ENCODE peak calls at places on chromosomes 13 and 19, in eight cellular contexts. One of them, this sample, is unnamed.

GRCh38 chr13:35723061-35723461 is 246.6 kb upstream of the MAB21L1 start:
- DNase-seq in activated CD4-positive, alpha-beta T cell treated with anti-CD3 and anti-CD28 coated beads, Interleukin-2, amount 10 ng/mL, durations not matched to agents 24 days and 14 days: no peak
- DNase-seq in AG08396: no peak
- DNase-seq in ovary: peak; percentile 42
- DNase-seq in nephron progenitor cell: no peak
- DNase-seq in NCI-H2107: no peak
- DNase-seq in amniotic stem cell: no peak
- DNase-seq in A172: no peak
- DNase-seq in this sample: no peak

GRCh38 chr19:16325161-16325527 is 518 bp downstream of the KLF2 start:
- DNase-seq in amniotic stem cell: no peak
- DNase-seq in activated CD4-positive, alpha-beta T cell treated with anti-CD3 and anti-CD28 coated beads, Interleukin-2, amount 10 ng/mL, durations not matched to agents 24 days and 14 days: peak; percentile 87
- DNase-seq in AG08396: peak; percentile 48
- DNase-seq in A172: no peak
- DNase-seq in NCI-H2107: no peak
- DNase-seq in ovary: no peak
- DNase-seq in nephron progenitor cell: peak; percentile 60
- DNase-seq in this sample: no peak

GRCh38 chr19:10295305-10295846 is 5.6 kb downstream of the ICAM5 start:
- DNase-seq in amniotic stem cell: no peak
- DNase-seq in nephron progenitor cell: peak; percentile 51
- DNase-seq in A172: no peak
- DNase-seq in AG08396: no peak
- DNase-seq in NCI-H2107: no peak
- DNase-seq in activated CD4-positive, alpha-beta T cell treated with anti-CD3 and anti-CD28 coated beads, Interleukin-2, amount 10 ng/mL, durations not matched to agents 24 days and 14 days: peak; percentile 93
- DNase-seq in ovary: peak; percentile 59
- DNase-seq in this sample: no peak

GRCh38 chr19:47381121-47381520 is 32.0 kb downstream of the DHX34 start:
- DNase-seq in A172: no peak
- DNase-seq in amniotic stem cell: no peak
- DNase-seq in activated CD4-positive, alpha-beta T cell treated with anti-CD3 and anti-CD28 coated beads, Interleukin-2, amount 10 ng/mL, durations not matched to agents 24 days and 14 days: no peak
- DNase-seq in AG08396: no peak
- DNase-seq in nephron progenitor cell: no peak
- DNase-seq in NCI-H2107: no peak
- DNase-seq in ovary: no peak
- DNase-seq in this sample: no peak

GRCh38 chr13:98519976-98520375 is 56.9 kb downstream of the STK24 start:
- DNase-seq in NCI-H2107: no peak
- DNase-seq in AG08396: no peak
- DNase-seq in ovary: no peak
- DNase-seq in A172: no peak
- DNase-seq in amniotic stem cell: no peak
- DNase-seq in activated CD4-positive, alpha-beta T cell treated with anti-CD3 and anti-CD28 coated beads, Interleukin-2, amount 10 ng/mL, durations not matched to agents 24 days and 14 days: no peak
- DNase-seq in nephron progenitor cell: no peak
- DNase-seq in this sample: no peak

GRCh38 chr13:24893863-24894262 is 129.9 kb downstream of the RNF17 start:
- DNase-seq in AG08396: no peak
- DNase-seq in activated CD4-positive, alpha-beta T cell treated with anti-CD3 and anti-CD28 coated beads, Interleukin-2, amount 10 ng/mL, durations not matched to agents 24 days and 14 days: peak; percentile 32
- DNase-seq in amniotic stem cell: no peak
- DNase-seq in nephron progenitor cell: no peak
- DNase-seq in ovary: no peak
- DNase-seq in NCI-H2107: no peak
- DNase-seq in A172: no peak
- DNase-seq in this sample: no peak

GRCh38 chr13:58960909-58961308 is 1202.8 kb downstream of the DIAPH3 start:
- DNase-seq in activated CD4-positive, alpha-beta T cell treated with anti-CD3 and anti-CD28 coated beads, Interleukin-2, amount 10 ng/mL, durations not matched to agents 24 days and 14 days: no peak
- DNase-seq in A172: no peak
- DNase-seq in amniotic stem cell: no peak
- DNase-seq in nephron progenitor cell: no peak
- DNase-seq in NCI-H2107: no peak
- DNase-seq in AG08396: peak; percentile 2
- DNase-seq in ovary: no peak
- DNase-seq in this sample: no peak

GRCh38 chr13:75357576-75358295 is 124.2 kb downstream of the TBC1D4 start:
- DNase-seq in amniotic stem cell: peak; percentile 5
- DNase-seq in nephron progenitor cell: peak; percentile 33
- DNase-seq in A172: peak; percentile 67
- DNase-seq in AG08396: peak; percentile 52
- DNase-seq in activated CD4-positive, alpha-beta T cell treated with anti-CD3 and anti-CD28 coated beads, Interleukin-2, amount 10 ng/mL, durations not matched to agents 24 days and 14 days: peak; percentile 81
- DNase-seq in NCI-H2107: peak; percentile 16
- DNase-seq in ovary: no peak
- DNase-seq in this sample: no peak

GRCh38 chr19:48461982-48462655 is 6.7 kb downstream of the KCNJ14 start:
- DNase-seq in amniotic stem cell: no peak
- DNase-seq in activated CD4-positive, alpha-beta T cell treated with anti-CD3 and anti-CD28 coated beads, Interleukin-2, amount 10 ng/mL, durations not matched to agents 24 days and 14 days: no peak
- DNase-seq in A172: no peak
- DNase-seq in ovary: no peak
- DNase-seq in nephron progenitor cell: no peak
- DNase-seq in AG08396: peak; percentile 39
- DNase-seq in NCI-H2107: no peak
- DNase-seq in this sample: no peak

GRCh38 chr19:7287716-7288115 is 6.5 kb downstream of the INSR start:
- DNase-seq in AG08396: no peak
- DNase-seq in A172: no peak
- DNase-seq in NCI-H2107: no peak
- DNase-seq in nephron progenitor cell: no peak
- DNase-seq in amniotic stem cell: no peak
- DNase-seq in activated CD4-positive, alpha-beta T cell treated with anti-CD3 and anti-CD28 coated beads, Interleukin-2, amount 10 ng/mL, durations not matched to agents 24 days and 14 days: no peak
- DNase-seq in ovary: no peak
- DNase-seq in this sample: no peak

GRCh38 chr19:4018140-4018613 is 10.6 kb downstream of the PIAS4 start:
- DNase-seq in amniotic stem cell: no peak
- DNase-seq in A172: no peak
- DNase-seq in ovary: no peak
- DNase-seq in nephron progenitor cell: no peak
- DNase-seq in AG08396: no peak
- DNase-seq in activated CD4-positive, alpha-beta T cell treated with anti-CD3 and anti-CD28 coated beads, Interleukin-2, amount 10 ng/mL, durations not matched to agents 24 days and 14 days: no peak
- DNase-seq in NCI-H2107: no peak
- DNase-seq in this sample: peak; percentile 89

GRCh38 chr19:17404015-17404414 is 1.4 kb downstream of the BST2 start:
- DNase-seq in A172: no peak
- DNase-seq in nephron progenitor cell: no peak
- DNase-seq in ovary: no peak
- DNase-seq in NCI-H2107: no peak
- DNase-seq in AG08396: no peak
- DNase-seq in amniotic stem cell: no peak
- DNase-seq in activated CD4-positive, alpha-beta T cell treated with anti-CD3 and anti-CD28 coated beads, Interleukin-2, amount 10 ng/mL, durations not matched to agents 24 days and 14 days: peak; percentile 64
- DNase-seq in this sample: no peak

GRCh38 chr13:113989585-113990300 is 15.9 kb upstream of the C13orf46 start:
- DNase-seq in AG08396: no peak
- DNase-seq in activated CD4-positive, alpha-beta T cell treated with anti-CD3 and anti-CD28 coated beads, Interleukin-2, amount 10 ng/mL, durations not matched to agents 24 days and 14 days: no peak
- DNase-seq in NCI-H2107: no peak
- DNase-seq in nephron progenitor cell: no peak
- DNase-seq in amniotic stem cell: no peak
- DNase-seq in A172: no peak
- DNase-seq in ovary: peak; percentile 9
- DNase-seq in this sample: no peak

GRCh38 chr19:5536337-5536894 is 31.3 kb downstream of the TINCR start:
- DNase-seq in ovary: peak; percentile 78
- DNase-seq in AG08396: peak; percentile 72
- DNase-seq in activated CD4-positive, alpha-beta T cell treated with anti-CD3 and anti-CD28 coated beads, Interleukin-2, amount 10 ng/mL, durations not matched to agents 24 days and 14 days: no peak
- DNase-seq in nephron progenitor cell: peak; percentile 82
- DNase-seq in A172: peak; percentile 63
- DNase-seq in amniotic stem cell: no peak
- DNase-seq in NCI-H2107: peak; percentile 5
- DNase-seq in this sample: no peak

GRCh38 chr19:1295169-1296012 is 9.7 kb downstream of the EFNA2 start:
- DNase-seq in amniotic stem cell: no peak
- DNase-seq in activated CD4-positive, alpha-beta T cell treated with anti-CD3 and anti-CD28 coated beads, Interleukin-2, amount 10 ng/mL, durations not matched to agents 24 days and 14 days: peak; percentile 80
- DNase-seq in AG08396: peak; percentile 89
- DNase-seq in A172: no peak
- DNase-seq in ovary: no peak
- DNase-seq in NCI-H2107: no peak
- DNase-seq in nephron progenitor cell: peak; percentile 82
- DNase-seq in this sample: no peak

GRCh38 chr13:39773833-39774232 is 118.4 kb downstream of the COG6 start:
- DNase-seq in A172: no peak
- DNase-seq in NCI-H2107: no peak
- DNase-seq in ovary: no peak
- DNase-seq in activated CD4-positive, alpha-beta T cell treated with anti-CD3 and anti-CD28 coated beads, Interleukin-2, amount 10 ng/mL, durations not matched to agents 24 days and 14 days: no peak
- DNase-seq in amniotic stem cell: no peak
- DNase-seq in nephron progenitor cell: no peak
- DNase-seq in AG08396: peak; percentile 17
- DNase-seq in this sample: no peak

GRCh38 chr19:19508217-19508616 is 7.1 kb downstream of the TSSK6 start:
- DNase-seq in ovary: no peak
- DNase-seq in A172: no peak
- DNase-seq in AG08396: no peak
- DNase-seq in NCI-H2107: no peak
- DNase-seq in amniotic stem cell: no peak
- DNase-seq in nephron progenitor cell: no peak
- DNase-seq in activated CD4-positive, alpha-beta T cell treated with anti-CD3 and anti-CD28 coated beads, Interleukin-2, amount 10 ng/mL, durations not matched to agents 24 days and 14 days: no peak
- DNase-seq in this sample: no peak

GRCh38 chr19:36032251-36033104 is at the start of gene CLIP3:
- DNase-seq in A172: peak; percentile 65
- DNase-seq in AG08396: peak; percentile 99
- DNase-seq in NCI-H2107: peak; percentile 52
- DNase-seq in activated CD4-positive, alpha-beta T cell treated with anti-CD3 and anti-CD28 coated beads, Interleukin-2, amount 10 ng/mL, durations not matched to agents 24 days and 14 days: peak; percentile 83
- DNase-seq in nephron progenitor cell: peak; percentile 85
- DNase-seq in amniotic stem cell: no peak
- DNase-seq in ovary: peak; percentile 87
- DNase-seq in this sample: no peak

GRCh38 chr13:38399540-38399939 is 49.9 kb downstream of the UFM1 start:
- DNase-seq in A172: no peak
- DNase-seq in AG08396: no peak
- DNase-seq in NCI-H2107: no peak
- DNase-seq in nephron progenitor cell: no peak
- DNase-seq in activated CD4-positive, alpha-beta T cell treated with anti-CD3 and anti-CD28 coated beads, Interleukin-2, amount 10 ng/mL, durations not matched to agents 24 days and 14 days: no peak
- DNase-seq in ovary: no peak
- DNase-seq in amniotic stem cell: no peak
- DNase-seq in this sample: no peak

GRCh38 chr19:43723588-43723987 is 7.7 kb downstream of the IRGC start:
- DNase-seq in AG08396: no peak
- DNase-seq in NCI-H2107: no peak
- DNase-seq in nephron progenitor cell: no peak
- DNase-seq in amniotic stem cell: no peak
- DNase-seq in A172: no peak
- DNase-seq in ovary: no peak
- DNase-seq in activated CD4-positive, alpha-beta T cell treated with anti-CD3 and anti-CD28 coated beads, Interleukin-2, amount 10 ng/mL, durations not matched to agents 24 days and 14 days: no peak
- DNase-seq in this sample: no peak

GRCh38 chr13:66661336-66661735 is 568.8 kb downstream of the PCDH9 start:
- DNase-seq in activated CD4-positive, alpha-beta T cell treated with anti-CD3 and anti-CD28 coated beads, Interleukin-2, amount 10 ng/mL, durations not matched to agents 24 days and 14 days: no peak
- DNase-seq in nephron progenitor cell: no peak
- DNase-seq in amniotic stem cell: no peak
- DNase-seq in NCI-H2107: no peak
- DNase-seq in A172: no peak
- DNase-seq in AG08396: no peak
- DNase-seq in ovary: no peak
- DNase-seq in this sample: no peak

This sample was measured in mesenteric fat pad.